ENCODE peak calls at places on chromosome 15, in ten cellular contexts. One of them, this sample, is unnamed.

GRCh38 chr15:71109130-71109529 is 6.1 kb upstream of the THSD4 start:
- DNase-seq in ureter: peak
- DNase-seq in HT-29: no peak
- DNase-seq in pons: no peak
- DNase-seq in stimulated activated effector memory CD8-positive, alpha-beta T cell treated with anti-CD3 and anti-CD28 coated beads, Interleukin-12 subunit alpha, Interleukin-12 subunit beta, amount 100 ng/mL, for 72 hours: no peak
- DNase-seq in T follicular helper cell: no peak
- DNase-seq in body of pancreas: no peak
- DNase-seq in left cardiac atrium: no peak
- DNase-seq in ACHN: no peak
- DNase-seq in Daoy: no peak
- DNase-seq in this sample: peak

GRCh38 chr15:74240002-74240568 is 4.0 kb downstream of the CCDC33 start:
- DNase-seq in Daoy: peak
- DNase-seq in HT-29: peak
- DNase-seq in stimulated activated effector memory CD8-positive, alpha-beta T cell treated with anti-CD3 and anti-CD28 coated beads, Interleukin-12 subunit alpha, Interleukin-12 subunit beta, amount 100 ng/mL, for 72 hours: no peak
- DNase-seq in ACHN: peak
- DNase-seq in T follicular helper cell: no peak
- DNase-seq in ureter: peak
- DNase-seq in body of pancreas: peak
- DNase-seq in pons: peak
- DNase-seq in left cardiac atrium: peak
- DNase-seq in this sample: peak

GRCh38 chr15:90780916-90781315 is 63.8 kb downstream of the BLM start:
- DNase-seq in ureter: no peak
- DNase-seq in ACHN: no peak
- DNase-seq in pons: no peak
- DNase-seq in stimulated activated effector memory CD8-positive, alpha-beta T cell treated with anti-CD3 and anti-CD28 coated beads, Interleukin-12 subunit alpha, Interleukin-12 subunit beta, amount 100 ng/mL, for 72 hours: no peak
- DNase-seq in left cardiac atrium: no peak
- DNase-seq in HT-29: no peak
- DNase-seq in body of pancreas: no peak
- DNase-seq in T follicular helper cell: no peak
- DNase-seq in Daoy: no peak
- DNase-seq in this sample: no peak

GRCh38 chr15:98896002-98896721 is 111.4 kb downstream of the PGPEP1L start:
- DNase-seq in left cardiac atrium: no peak
- DNase-seq in Daoy: peak
- DNase-seq in ACHN: peak
- DNase-seq in T follicular helper cell: no peak
- DNase-seq in HT-29: no peak
- DNase-seq in stimulated activated effector memory CD8-positive, alpha-beta T cell treated with anti-CD3 and anti-CD28 coated beads, Interleukin-12 subunit alpha, Interleukin-12 subunit beta, amount 100 ng/mL, for 72 hours: no peak
- DNase-seq in ureter: no peak
- DNase-seq in body of pancreas: no peak
- DNase-seq in pons: no peak
- DNase-seq in this sample: peak

GRCh38 chr15:31306426-31307269 is 20.0 kb upstream of the KLF13 start:
- DNase-seq in ureter: peak
- DNase-seq in pons: peak
- DNase-seq in T follicular helper cell: no peak
- DNase-seq in left cardiac atrium: peak
- DNase-seq in ACHN: no peak
- DNase-seq in HT-29: no peak
- DNase-seq in Daoy: peak
- DNase-seq in body of pancreas: no peak
- DNase-seq in stimulated activated effector memory CD8-positive, alpha-beta T cell treated with anti-CD3 and anti-CD28 coated beads, Interleukin-12 subunit alpha, Interleukin-12 subunit beta, amount 100 ng/mL, for 72 hours: no peak
- DNase-seq in this sample: no peak

GRCh38 chr15:85597155-85597815 is 197.4 kb downstream of the KLHL25 start:
- DNase-seq in ACHN: no peak
- DNase-seq in body of pancreas: no peak
- DNase-seq in T follicular helper cell: peak
- DNase-seq in HT-29: no peak
- DNase-seq in left cardiac atrium: no peak
- DNase-seq in ureter: no peak
- DNase-seq in stimulated activated effector memory CD8-positive, alpha-beta T cell treated with anti-CD3 and anti-CD28 coated beads, Interleukin-12 subunit alpha, Interleukin-12 subunit beta, amount 100 ng/mL, for 72 hours: no peak
- DNase-seq in pons: no peak
- DNase-seq in Daoy: no peak
- DNase-seq in this sample: no peak

GRCh38 chr15:58340176-58340575 is 91.6 kb upstream of the LIPC start:
- DNase-seq in T follicular helper cell: no peak
- DNase-seq in Daoy: no peak
- DNase-seq in left cardiac atrium: no peak
- DNase-seq in ACHN: no peak
- DNase-seq in HT-29: no peak
- DNase-seq in stimulated activated effector memory CD8-positive, alpha-beta T cell treated with anti-CD3 and anti-CD28 coated beads, Interleukin-12 subunit alpha, Interleukin-12 subunit beta, amount 100 ng/mL, for 72 hours: no peak
- DNase-seq in body of pancreas: no peak
- DNase-seq in pons: no peak
- DNase-seq in ureter: no peak
- DNase-seq in this sample: no peak

GRCh38 chr15:70419046-70419445 is 321.3 kb upstream of the TLE3 start:
- DNase-seq in ureter: no peak
- DNase-seq in ACHN: no peak
- DNase-seq in HT-29: no peak
- DNase-seq in pons: no peak
- DNase-seq in body of pancreas: no peak
- DNase-seq in Daoy: no peak
- DNase-seq in T follicular helper cell: no peak
- DNase-seq in stimulated activated effector memory CD8-positive, alpha-beta T cell treated with anti-CD3 and anti-CD28 coated beads, Interleukin-12 subunit alpha, Interleukin-12 subunit beta, amount 100 ng/mL, for 72 hours: no peak
- DNase-seq in left cardiac atrium: no peak
- DNase-seq in this sample: no peak

GRCh38 chr15:87118424-87118823 is 1038.8 kb downstream of the AGBL1 start:
- DNase-seq in pons: no peak
- DNase-seq in ureter: no peak
- DNase-seq in T follicular helper cell: no peak
- DNase-seq in stimulated activated effector memory CD8-positive, alpha-beta T cell treated with anti-CD3 and anti-CD28 coated beads, Interleukin-12 subunit alpha, Interleukin-12 subunit beta, amount 100 ng/mL, for 72 hours: no peak
- DNase-seq in Daoy: no peak
- DNase-seq in left cardiac atrium: peak
- DNase-seq in body of pancreas: no peak
- DNase-seq in ACHN: no peak
- DNase-seq in HT-29: no peak
- DNase-seq in this sample: no peak

GRCh38 chr15:59516655-59517461 is 78.9 kb downstream of the FAM81A start:
- DNase-seq in body of pancreas: no peak
- DNase-seq in Daoy: no peak
- DNase-seq in stimulated activated effector memory CD8-positive, alpha-beta T cell treated with anti-CD3 and anti-CD28 coated beads, Interleukin-12 subunit alpha, Interleukin-12 subunit beta, amount 100 ng/mL, for 72 hours: no peak
- DNase-seq in T follicular helper cell: no peak
- DNase-seq in pons: peak
- DNase-seq in left cardiac atrium: no peak
- DNase-seq in ureter: no peak
- DNase-seq in ACHN: no peak
- DNase-seq in HT-29: no peak
- DNase-seq in this sample: no peak

GRCh38 chr15:73746883-73747282 is 6.3 kb downstream of the INSYN1 start:
- DNase-seq in pons: no peak
- DNase-seq in Daoy: peak
- DNase-seq in body of pancreas: no peak
- DNase-seq in HT-29: peak
- DNase-seq in left cardiac atrium: no peak
- DNase-seq in ACHN: peak
- DNase-seq in ureter: no peak
- DNase-seq in T follicular helper cell: no peak
- DNase-seq in stimulated activated effector memory CD8-positive, alpha-beta T cell treated with anti-CD3 and anti-CD28 coated beads, Interleukin-12 subunit alpha, Interleukin-12 subunit beta, amount 100 ng/mL, for 72 hours: no peak
- DNase-seq in this sample: no peak

GRCh38 chr15:81327526-81327925 is 3.6 kb upstream of the STARD5 start:
- DNase-seq in ACHN: peak
- DNase-seq in HT-29: no peak
- DNase-seq in left cardiac atrium: no peak
- DNase-seq in T follicular helper cell: no peak
- DNase-seq in pons: no peak
- DNase-seq in stimulated activated effector memory CD8-positive, alpha-beta T cell treated with anti-CD3 and anti-CD28 coated beads, Interleukin-12 subunit alpha, Interleukin-12 subunit beta, amount 100 ng/mL, for 72 hours: no peak
- DNase-seq in ureter: no peak
- DNase-seq in Daoy: peak
- DNase-seq in body of pancreas: no peak
- DNase-seq in this sample: peak

GRCh38 chr15:74396445-74397238 is 29.2 kb upstream of the CYP11A1 start:
- DNase-seq in ACHN: peak
- DNase-seq in T follicular helper cell: no peak
- DNase-seq in left cardiac atrium: no peak
- DNase-seq in HT-29: peak
- DNase-seq in body of pancreas: no peak
- DNase-seq in stimulated activated effector memory CD8-positive, alpha-beta T cell treated with anti-CD3 and anti-CD28 coated beads, Interleukin-12 subunit alpha, Interleukin-12 subunit beta, amount 100 ng/mL, for 72 hours: peak
- DNase-seq in ureter: no peak
- DNase-seq in pons: peak
- DNase-seq in Daoy: peak
- DNase-seq in this sample: peak

GRCh38 chr15:91609231-91609630 is 244.3 kb upstream of the SLCO3A1 start:
- DNase-seq in Daoy: no peak
- DNase-seq in ACHN: no peak
- DNase-seq in ureter: no peak
- DNase-seq in left cardiac atrium: no peak
- DNase-seq in T follicular helper cell: no peak
- DNase-seq in pons: no peak
- DNase-seq in body of pancreas: no peak
- DNase-seq in HT-29: no peak
- DNase-seq in stimulated activated effector memory CD8-positive, alpha-beta T cell treated with anti-CD3 and anti-CD28 coated beads, Interleukin-12 subunit alpha, Interleukin-12 subunit beta, amount 100 ng/mL, for 72 hours: no peak
- DNase-seq in this sample: no peak

GRCh38 chr15:40336129-40337122 is 4.3 kb downstream of the CCDC9B start:
- DNase-seq in stimulated activated effector memory CD8-positive, alpha-beta T cell treated with anti-CD3 and anti-CD28 coated beads, Interleukin-12 subunit alpha, Interleukin-12 subunit beta, amount 100 ng/mL, for 72 hours: no peak
- DNase-seq in Daoy: no peak
- DNase-seq in left cardiac atrium: no peak
- DNase-seq in ACHN: no peak
- DNase-seq in T follicular helper cell: no peak
- DNase-seq in body of pancreas: no peak
- DNase-seq in pons: no peak
- DNase-seq in ureter: no peak
- DNase-seq in HT-29: no peak
- DNase-seq in this sample: no peak

GRCh38 chr15:99929266-99929665 is 196.0 kb upstream of the LYSMD4 start:
- DNase-seq in ureter: no peak
- DNase-seq in left cardiac atrium: no peak
- DNase-seq in HT-29: no peak
- DNase-seq in Daoy: no peak
- DNase-seq in body of pancreas: no peak
- DNase-seq in pons: no peak
- DNase-seq in ACHN: no peak
- DNase-seq in stimulated activated effector memory CD8-positive, alpha-beta T cell treated with anti-CD3 and anti-CD28 coated beads, Interleukin-12 subunit alpha, Interleukin-12 subunit beta, amount 100 ng/mL, for 72 hours: no peak
- DNase-seq in T follicular helper cell: no peak
- DNase-seq in this sample: no peak

GRCh38 chr15:43769584-43770228 is 7.1 kb downstream of the ELL3 start:
- DNase-seq in T follicular helper cell: no peak
- DNase-seq in stimulated activated effector memory CD8-positive, alpha-beta T cell treated with anti-CD3 and anti-CD28 coated beads, Interleukin-12 subunit alpha, Interleukin-12 subunit beta, amount 100 ng/mL, for 72 hours: peak
- DNase-seq in body of pancreas: peak
- DNase-seq in ACHN: peak
- DNase-seq in left cardiac atrium: peak
- DNase-seq in HT-29: peak
- DNase-seq in ureter: no peak
- DNase-seq in pons: peak
- DNase-seq in Daoy: peak
- DNase-seq in this sample: peak